ENCODE peak calls at places on chromosomes 7 and 10, in four cellular contexts. L is fibroblast of lung, J is cardiac muscle cell, G is A549. H is an unnamed sample.

GRCh38 chr10:126686732-126687693 is 16.5 kb upstream of the C10orf90 start:
- DNase-seq in L (no peak), J (no peak), G (no peak), H (no peak)

GRCh38 chr7:158745057-158745715 is 40.6 kb upstream of the NCAPG2 start:
- DNase-seq in L (no peak), J (no peak), G (no peak), H (no peak)

GRCh38 chr10:21340341-21340740 is 185.1 kb downstream of the SKIDA1 start:
- DNase-seq in L (peak; percentile 42), J (no peak), G (no peak), H (no peak)

GRCh38 chr7:120996333-120996982 is 7.9 kb downstream of the CPED1 start:
- DNase-seq in L (peak; percentile 96), J (peak; percentile 94), G (no peak), H (peak; percentile 72)

GRCh38 chr10:74576586-74576985 is 249.8 kb upstream of the KAT6B start:
- DNase-seq in L (no peak), J (no peak), G (no peak), H (no peak)

GRCh38 chr7:87047-87446 is 105.3 kb upstream of the FAM20C start:
- DNase-seq in L (no peak), J (peak; percentile 52), G (no peak), H (no peak)

GRCh38 chr10:33652870-33653269 is 318.4 kb upstream of the NRP1 start:
- DNase-seq in L (no peak), J (no peak), G (no peak), H (no peak)

GRCh38 chr7:6161463-6162330 is 110.7 kb downstream of the CYTH3 start:
- DNase-seq in L (no peak), J (no peak), G (no peak), H (no peak)

GRCh38 chr10:116968331-116968730 is 36.7 kb downstream of the SHTN1 start:
- DNase-seq in L (no peak), J (no peak), G (no peak), H (no peak)

GRCh38 chr7:136062625-136063336 is 85.6 kb upstream of the MTPN start:
- DNase-seq in L (no peak), J (no peak), G (no peak), H (no peak)

GRCh38 chr7:137652721-137653120 is 194.1 kb downstream of the DGKI start:
- DNase-seq in L (peak; percentile 59), J (peak; percentile 24), G (no peak), H (no peak)

GRCh38 chr7:47534322-47535032 is 47.4 kb downstream of the TNS3 start:
- DNase-seq in L (no peak), J (no peak), G (no peak), H (no peak)
- TF ChIP-seq CTCF in L (peak; percentile 6), J (no peak), G (no peak), H (no peak)

GRCh38 chr10:99522078-99522479 is 10.7 kb upstream of the NKX2-3 start:
- DNase-seq in L (no peak), J (no peak), G (no peak), H (no peak)

GRCh38 chr10:99524050-99524666 is 8.6 kb upstream of the NKX2-3 start:
- DNase-seq in L (no peak), J (no peak), G (no peak), H (no peak)

GRCh38 chr10:99524736-99525380 is 7.9 kb upstream of the NKX2-3 start:
- DNase-seq in L (no peak), J (no peak), G (no peak), H (no peak)

GRCh38 chr10:99522511-99523250 is 10.1 kb upstream of the NKX2-3 start:
- DNase-seq in L (no peak), J (no peak), G (no peak), H (no peak)

DNA sequence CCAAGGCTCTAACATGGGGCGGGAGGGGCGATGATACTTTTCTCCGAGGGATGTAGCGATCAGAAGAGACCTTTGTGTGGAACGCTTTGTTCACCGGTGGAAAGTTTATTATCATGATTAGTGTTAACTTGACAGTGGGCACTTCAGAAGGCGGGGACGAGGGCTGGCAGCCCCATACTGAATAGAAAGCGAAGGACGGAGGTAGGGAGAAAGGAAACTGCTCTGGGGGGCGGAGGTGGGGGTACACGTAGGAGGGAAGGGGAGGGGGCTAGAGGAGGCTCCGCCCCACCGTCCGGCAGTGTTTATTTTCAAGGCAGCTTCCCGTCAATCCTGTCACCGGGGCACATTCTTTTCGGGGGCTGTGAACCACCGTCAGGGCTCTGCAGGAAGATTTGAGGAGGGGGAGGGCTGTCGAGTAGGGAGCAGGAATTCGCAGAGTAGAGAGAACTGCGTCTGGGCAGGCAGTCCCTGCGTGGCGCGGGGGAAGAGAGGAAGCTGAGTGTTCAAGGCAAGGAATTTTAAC is 9.4 kb upstream of the NKX2-3 start:
- DNase-seq in L (no peak), J (no peak), G (no peak), H (no peak)
- H3K4me3 ChIP-seq in L (no peak overlapping the region), J (peak overlapping the region; percentile 13), G (peak overlapping the region; percentile 13), H (no peak overlapping the region)

GRCh38 chr7:124101173-124101768 is 68.4 kb upstream of the TMEM229A start:
- DNase-seq in L (peak; percentile 49), J (peak; percentile 53), G (peak; percentile 8), H (no peak)
- TF ChIP-seq CTCF in L (peak; percentile 64), J (peak; percentile 61), G (peak; percentile 56), H (no peak)

GRCh38 chr10:72260588-72261322 is 13.0 kb upstream of the DDIT4 start:
- DNase-seq in L (peak; percentile 99), J (peak; percentile 96), G (peak; percentile 91), H (no peak)

GRCh38 chr10:72258617-72259016 is 15.1 kb upstream of the DDIT4 start:
- DNase-seq in L (no peak), J (no peak), G (no peak), H (no peak)

GRCh38 chr10:72260215-72260587 is 13.5 kb upstream of the DDIT4 start:
- DNase-seq in L (no peak), J (no peak), G (no peak), H (no peak)

GRCh38 chr10:72261323-72262018 is 12.3 kb upstream of the DDIT4 start:
- DNase-seq in L (no peak), J (no peak), G (no peak), H (no peak)

GRCh38 chr10:72259491-72260214 is 14.1 kb upstream of the DDIT4 start:
- DNase-seq in L (peak; percentile 96), J (peak; percentile 78), G (no peak), H (no peak)
- H3K4me3 ChIP-seq in L (no peak overlapping the region), J (no peak overlapping the region), G (no peak overlapping the region), H (no peak overlapping the region)

DNA sequence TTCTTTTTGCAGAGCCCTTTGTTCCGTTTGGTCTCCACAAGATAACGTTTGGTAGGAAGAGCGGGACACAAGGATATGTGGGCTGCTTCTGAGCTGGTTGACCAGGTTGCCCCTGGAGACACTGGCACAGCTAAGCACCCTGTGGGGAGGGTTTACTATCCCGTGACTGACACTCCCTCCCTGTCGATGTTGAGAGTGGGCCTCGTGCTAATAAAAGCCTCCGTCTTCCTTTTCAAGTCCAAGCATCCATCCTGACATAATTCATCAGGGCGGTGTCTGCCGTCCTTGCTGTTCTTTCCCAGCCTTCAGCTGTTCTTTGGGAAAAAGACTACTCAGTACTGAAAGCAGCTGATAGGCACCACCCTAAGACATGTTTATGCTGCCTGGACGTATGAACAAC is 49.6 kb downstream of the SHH start:
- DNase-seq in L (no peak), J (no peak), G (no peak), H (no peak)
- TF ChIP-seq CTCF in L (no peak), J (no peak), G (no peak), H (no peak)

GRCh38 chr10:31650010-31650409 is 278.6 kb downstream of the ARHGAP12 start:
- DNase-seq in L (peak; percentile 91), J (peak; percentile 93), G (no peak), H (peak; percentile 57)
- H3K4me3 ChIP-seq in L (peak overlapping the region; percentile 26), J (no peak overlapping the region), G (no peak overlapping the region), H (no peak overlapping the region)

GRCh38 chr7:128400566-128400965 is 9.2 kb downstream of the IMPDH1 start:
- DNase-seq in L (no peak), J (no peak), G (no peak), H (no peak)
- TF ChIP-seq CTCF in L (no peak), J (no peak), G (no peak), H (no peak)

H was measured in AG04449.